ENCODE peak calls at places on chromosomes 13 and 19, in six cellular contexts. One of them, this sample, is unnamed.

GRCh38 chr19:20357921-20358320 is 190.9 kb downstream of the ZNF486 start:
- DNase-seq in AG09309: no peak
- DNase-seq in cardiac muscle cell: no peak
- DNase-seq in kidney: no peak
- DNase-seq in nephron progenitor cell: no peak
- DNase-seq in ovary: no peak
- DNase-seq in this sample: no peak

GRCh38 chr13:24625324-24625723 is 54.9 kb upstream of the ATP12A start:
- DNase-seq in AG09309: no peak
- DNase-seq in cardiac muscle cell: peak; percentile 44
- DNase-seq in kidney: no peak
- DNase-seq in nephron progenitor cell: no peak
- DNase-seq in ovary: no peak
- DNase-seq in this sample: no peak

GRCh38 chr13:72029981-72030380 is 163.0 kb upstream of the DACH1 start:
- DNase-seq in AG09309: no peak
- DNase-seq in cardiac muscle cell: no peak
- DNase-seq in kidney: no peak
- DNase-seq in nephron progenitor cell: no peak
- DNase-seq in ovary: no peak
- DNase-seq in this sample: no peak

GRCh38 chr13:32969516-32969941 is 46.7 kb upstream of the KL start:
- DNase-seq in AG09309: peak; percentile 13
- DNase-seq in cardiac muscle cell: peak; percentile 61
- DNase-seq in kidney: no peak
- DNase-seq in nephron progenitor cell: no peak
- DNase-seq in ovary: no peak
- DNase-seq in this sample: peak; percentile 76

GRCh38 chr19:38411041-38411712 is 8.3 kb downstream of the FAM98C start:
- DNase-seq in AG09309: no peak
- DNase-seq in cardiac muscle cell: no peak
- DNase-seq in kidney: no peak
- DNase-seq in nephron progenitor cell: no peak
- DNase-seq in ovary: no peak
- DNase-seq in this sample: peak; percentile 5

GRCh38 chr19:38852231-38853044 is 2.7 kb upstream of the HNRNPL start:
- DNase-seq in AG09309: no peak
- DNase-seq in cardiac muscle cell: peak; percentile 55
- DNase-seq in kidney: peak; percentile 92
- DNase-seq in nephron progenitor cell: no peak
- DNase-seq in ovary: peak; percentile 72
- DNase-seq in this sample: peak; percentile 98

GRCh38 chr13:87122551-87122950 is 548.6 kb upstream of the SLITRK5 start:
- DNase-seq in AG09309: no peak
- DNase-seq in cardiac muscle cell: peak; percentile 2
- DNase-seq in kidney: no peak
- DNase-seq in nephron progenitor cell: no peak
- DNase-seq in ovary: no peak
- DNase-seq in this sample: no peak

GRCh38 chr13:94233401-94233800 is 246.1 kb downstream of the DCT start:
- DNase-seq in AG09309: peak; percentile 50
- DNase-seq in cardiac muscle cell: peak; percentile 95
- DNase-seq in kidney: no peak
- DNase-seq in nephron progenitor cell: peak; percentile 3
- DNase-seq in ovary: no peak
- DNase-seq in this sample: peak; percentile 78

GRCh38 chr19:6718111-6718740 is 2.2 kb downstream of the C3 start:
- DNase-seq in AG09309: no peak
- DNase-seq in cardiac muscle cell: no peak
- DNase-seq in kidney: peak; percentile 64
- DNase-seq in nephron progenitor cell: no peak
- DNase-seq in ovary: no peak
- DNase-seq in this sample: no peak

GRCh38 chr13:90997951-90998350 is 349.5 kb upstream of the MIR17HG start:
- DNase-seq in AG09309: no peak
- DNase-seq in cardiac muscle cell: no peak
- DNase-seq in kidney: no peak
- DNase-seq in nephron progenitor cell: no peak
- DNase-seq in ovary: no peak
- DNase-seq in this sample: no peak

GRCh38 chr19:9947441-9947840 is 11.1 kb upstream of the OLFM2 start:
- DNase-seq in AG09309: no peak
- DNase-seq in cardiac muscle cell: no peak
- DNase-seq in kidney: no peak
- DNase-seq in nephron progenitor cell: no peak
- DNase-seq in ovary: no peak
- DNase-seq in this sample: no peak

GRCh38 chr13:96772426-96772825 is 221.8 kb downstream of the OXGR1 start:
- DNase-seq in AG09309: no peak
- DNase-seq in cardiac muscle cell: no peak
- DNase-seq in kidney: no peak
- DNase-seq in nephron progenitor cell: no peak
- DNase-seq in ovary: no peak
- DNase-seq in this sample: no peak

GRCh38 chr13:70390064-70390463 is 281.8 kb upstream of the KLHL1 start:
- DNase-seq in AG09309: no peak
- DNase-seq in cardiac muscle cell: no peak
- DNase-seq in kidney: no peak
- DNase-seq in nephron progenitor cell: no peak
- DNase-seq in ovary: no peak
- DNase-seq in this sample: no peak

GRCh38 chr19:383040-383439 is 25.9 kb downstream of the C2CD4C start:
- DNase-seq in AG09309: no peak
- DNase-seq in cardiac muscle cell: no peak
- DNase-seq in kidney: peak; percentile 53
- DNase-seq in nephron progenitor cell: no peak
- DNase-seq in ovary: no peak
- DNase-seq in this sample: peak; percentile 19

GRCh38 chr19:47111081-47111589 is 2.4 kb downstream of the ZC3H4 start:
- DNase-seq in AG09309: no peak
- DNase-seq in cardiac muscle cell: no peak
- DNase-seq in kidney: no peak
- DNase-seq in nephron progenitor cell: peak; percentile 33
- DNase-seq in ovary: peak; percentile 38
- DNase-seq in this sample: no peak

GRCh38 chr13:112892759-112893569 is 76.0 kb upstream of the MCF2L start:
- DNase-seq in AG09309: no peak
- DNase-seq in cardiac muscle cell: no peak
- DNase-seq in kidney: peak; percentile 93
- DNase-seq in nephron progenitor cell: peak; percentile 38
- DNase-seq in ovary: no peak
- DNase-seq in this sample: peak; percentile 88

GRCh38 chr13:76636881-76637280 is 249.3 kb downstream of the KCTD12 start:
- DNase-seq in AG09309: no peak
- DNase-seq in cardiac muscle cell: peak; percentile 6
- DNase-seq in kidney: no peak
- DNase-seq in nephron progenitor cell: no peak
- DNase-seq in ovary: no peak
- DNase-seq in this sample: no peak

GRCh38 chr13:30165791-30166190 is 141.6 kb downstream of the KATNAL1 start:
- DNase-seq in AG09309: peak; percentile 29
- DNase-seq in cardiac muscle cell: peak; percentile 39
- DNase-seq in kidney: no peak
- DNase-seq in nephron progenitor cell: no peak
- DNase-seq in ovary: no peak
- DNase-seq in this sample: peak; percentile 71

GRCh38 chr13:62250501-62251175 is 835.0 kb upstream of the PCDH20 start:
- DNase-seq in AG09309: no peak
- DNase-seq in cardiac muscle cell: no peak
- DNase-seq in kidney: no peak
- DNase-seq in nephron progenitor cell: no peak
- DNase-seq in ovary: no peak
- DNase-seq in this sample: no peak

GRCh38 chr19:2354670-2355069 is 5.4 kb upstream of the TMPRSS9 start:
- DNase-seq in AG09309: no peak
- DNase-seq in cardiac muscle cell: no peak
- DNase-seq in kidney: peak; percentile 64
- DNase-seq in nephron progenitor cell: no peak
- DNase-seq in ovary: no peak
- DNase-seq in this sample: no peak

GRCh38 chr13:61258185-61258584 is 157.5 kb downstream of the PCDH20 start:
- DNase-seq in AG09309: no peak
- DNase-seq in cardiac muscle cell: no peak
- DNase-seq in kidney: no peak
- DNase-seq in nephron progenitor cell: no peak
- DNase-seq in ovary: no peak
- DNase-seq in this sample: no peak

GRCh38 chr19:50994129-50994528 is 7.3 kb downstream of the KLK8 start:
- DNase-seq in AG09309: no peak
- DNase-seq in cardiac muscle cell: no peak
- DNase-seq in kidney: no peak
- DNase-seq in nephron progenitor cell: no peak
- DNase-seq in ovary: no peak
- DNase-seq in this sample: no peak

GRCh38 chr19:45729774-45730388 is 815 bp downstream of the FBXO46 start:
- DNase-seq in AG09309: no peak
- DNase-seq in cardiac muscle cell: no peak
- DNase-seq in kidney: no peak
- DNase-seq in nephron progenitor cell: no peak
- DNase-seq in ovary: no peak
- DNase-seq in this sample: peak; percentile 50

GRCh38 chr19:54312436-54313362 is at the start of gene LILRA5:
- DNase-seq in AG09309: no peak
- DNase-seq in cardiac muscle cell: no peak
- DNase-seq in kidney: no peak
- DNase-seq in nephron progenitor cell: no peak
- DNase-seq in ovary: no peak
- DNase-seq in this sample: peak; percentile 66

GRCh38 chr19:18377026-18377425 is 8.9 kb upstream of the GDF15 start:
- DNase-seq in AG09309: no peak
- DNase-seq in cardiac muscle cell: no peak
- DNase-seq in kidney: no peak
- DNase-seq in nephron progenitor cell: no peak
- DNase-seq in ovary: no peak
- DNase-seq in this sample: no peak

GRCh38 chr13:50940509-50940908 is 30.9 kb downstream of the RNASEH2B start:
- DNase-seq in AG09309: no peak
- DNase-seq in cardiac muscle cell: no peak
- DNase-seq in kidney: no peak
- DNase-seq in nephron progenitor cell: no peak
- DNase-seq in ovary: no peak
- DNase-seq in this sample: no peak

DNA sequence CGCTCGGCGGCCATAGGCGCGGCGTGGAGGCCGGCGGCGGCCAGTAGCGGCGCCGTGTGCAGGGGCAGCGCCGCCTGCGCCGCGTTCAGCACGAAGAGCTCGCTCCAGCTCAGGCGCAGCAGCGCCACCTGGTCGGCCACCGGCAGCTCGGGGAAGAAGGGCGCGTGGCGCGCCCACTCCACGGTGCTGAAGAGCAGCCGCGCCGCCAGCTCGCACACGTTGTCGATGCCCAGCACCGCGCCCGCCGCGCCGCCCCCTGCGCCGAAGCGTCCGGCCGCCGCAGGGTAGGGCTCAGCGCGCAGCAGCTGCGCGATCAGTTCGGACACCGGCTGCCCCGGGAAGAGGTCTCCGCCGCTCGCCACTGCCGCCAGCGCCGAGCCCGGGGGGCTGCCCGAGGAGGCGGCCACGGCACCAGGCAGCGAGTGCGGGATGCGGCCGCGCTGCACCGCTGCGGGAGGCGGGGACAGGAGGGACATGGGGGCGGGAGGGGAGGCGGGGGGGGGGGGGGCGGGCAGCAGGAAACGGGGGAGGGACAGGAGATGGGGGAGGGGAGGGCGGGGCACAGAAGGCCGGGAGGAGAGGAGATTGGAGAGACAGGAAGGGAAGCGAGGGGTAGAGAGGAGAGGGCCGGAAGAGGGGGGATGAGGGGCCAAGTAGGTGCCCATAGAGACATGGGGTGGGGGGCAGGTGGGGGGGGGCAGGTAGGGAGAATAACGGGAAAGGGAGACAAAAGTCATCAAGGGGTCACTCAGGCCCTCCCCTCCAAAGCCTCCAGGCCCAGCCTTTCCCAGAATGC is 9.8 kb downstream of the OCEL1 start:
- DNase-seq in AG09309: peak; percentile 31
- DNase-seq in cardiac muscle cell: peak; percentile 78
- DNase-seq in kidney: peak; percentile 91
- DNase-seq in nephron progenitor cell: peak; percentile 75
- DNase-seq in ovary: peak; percentile 71
- DNase-seq in this sample: peak; percentile 97
- TF ChIP-seq CTCF in AG09309: peak; percentile 36
- TF ChIP-seq CTCF in cardiac muscle cell: peak; percentile 43
- TF ChIP-seq CTCF in kidney: peak; percentile 53
- TF ChIP-seq CTCF in nephron progenitor cell: no peak
- TF ChIP-seq CTCF in ovary: peak; percentile 63
- TF ChIP-seq CTCF in this sample: peak; percentile 34

GRCh38 chr13:43377149-43377548 is 353.8 kb downstream of the DNAJC15 start:
- DNase-seq in AG09309: no peak
- DNase-seq in cardiac muscle cell: peak; percentile 48
- DNase-seq in kidney: no peak
- DNase-seq in nephron progenitor cell: no peak
- DNase-seq in ovary: peak; percentile 11
- DNase-seq in this sample: no peak
- TF ChIP-seq CTCF in AG09309: no peak
- TF ChIP-seq CTCF in cardiac muscle cell: no peak
- TF ChIP-seq CTCF in kidney: no peak
- TF ChIP-seq CTCF in nephron progenitor cell: no peak
- TF ChIP-seq CTCF in ovary: no peak
- TF ChIP-seq CTCF in this sample: no peak

DNA sequence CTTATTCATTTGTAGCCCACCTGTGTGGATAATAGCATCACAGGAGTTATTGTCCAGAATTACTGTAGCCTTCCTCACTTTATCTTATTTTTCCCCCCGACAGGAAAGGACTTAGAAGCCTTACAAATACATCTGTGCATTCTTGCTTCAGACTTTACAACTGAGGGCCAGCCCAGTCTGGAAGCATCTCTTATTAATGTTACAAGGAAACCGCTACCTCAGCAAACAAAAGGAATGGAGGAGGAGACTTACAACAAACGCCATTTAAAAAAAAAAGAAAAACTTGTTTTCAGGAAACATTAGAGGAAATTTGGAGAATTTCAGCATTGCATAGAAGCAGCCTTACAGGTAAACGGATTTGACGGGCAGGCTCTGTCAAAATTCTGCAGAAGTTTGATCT is 45.2 kb downstream of the GARRE1 start:
- DNase-seq in AG09309: no peak
- DNase-seq in cardiac muscle cell: no peak
- DNase-seq in kidney: no peak
- DNase-seq in nephron progenitor cell: no peak
- DNase-seq in ovary: no peak
- DNase-seq in this sample: no peak
- TF ChIP-seq CTCF in AG09309: no peak
- TF ChIP-seq CTCF in cardiac muscle cell: no peak
- TF ChIP-seq CTCF in kidney: no peak
- TF ChIP-seq CTCF in nephron progenitor cell: no peak
- TF ChIP-seq CTCF in ovary: no peak
- TF ChIP-seq CTCF in this sample: no peak

GRCh38 chr19:58439576-58440554 is at the start of gene ZNF132:
- DNase-seq in AG09309: peak; percentile 99
- DNase-seq in cardiac muscle cell: peak; percentile 100
- DNase-seq in kidney: peak; percentile 99
- DNase-seq in nephron progenitor cell: peak; percentile 86
- DNase-seq in ovary: peak; percentile 97
- DNase-seq in this sample: peak; percentile 99
- TF ChIP-seq CTCF in AG09309: no peak
- TF ChIP-seq CTCF in cardiac muscle cell: no peak
- TF ChIP-seq CTCF in kidney: no peak
- TF ChIP-seq CTCF in nephron progenitor cell: no peak
- TF ChIP-seq CTCF in ovary: no peak
- TF ChIP-seq CTCF in this sample: no peak

This sample was measured in osteoblast.